ENCODE peak calls at places on chromosomes 3 and 15, in five cellular contexts. T is neural crest cell, K is GM06990, E is uterus, L is fibroblast of lung. P is an unnamed sample.

GRCh38 chr3:142724682-142725351 is 983 bp downstream of the TRPC1 start:
- DNase-seq in K (no peak), L (no peak), E (peak; percentile 44), T (no peak), P (peak; percentile 39)

GRCh38 chr3:48232734-48233133 is 8.2 kb upstream of the ZNF589 start:
- DNase-seq in L (peak; percentile 63), T (peak; percentile 71), E (peak; percentile 66), K (peak; percentile 48), P (peak; percentile 53)

GRCh38 chr15:60079210-60079609 is 75.1 kb downstream of the FOXB1 start:
- DNase-seq in K (peak; percentile 1), L (no peak), T (no peak), E (no peak), P (no peak)

GRCh38 chr3:66140106-66140505 is 80.7 kb upstream of the SLC25A26 start:
- DNase-seq in E (no peak), L (no peak), T (no peak), K (no peak), P (no peak)

GRCh38 chr3:172315401-172316091 is 132.7 kb downstream of the GHSR start:
- DNase-seq in L (peak; percentile 88), T (no peak), E (peak; percentile 90), K (no peak), P (peak; percentile 18)

GRCh38 chr15:70504305-70504951 is 258.9 kb downstream of the UACA start:
- DNase-seq in L (peak; percentile 63), T (peak; percentile 30), K (peak; percentile 73), E (peak; percentile 41), P (peak; percentile 69)

GRCh38 chr3:143464850-143465249 is 345.3 kb downstream of the CHST2 start:
- DNase-seq in K (peak; percentile 40), T (no peak), L (peak; percentile 20), E (no peak), P (no peak)

GRCh38 chr3:171189394-171189793 is 162.9 kb upstream of the SLC2A2 start:
- DNase-seq in K (peak; percentile 47), E (no peak), T (no peak), L (no peak), P (peak; percentile 14)

GRCh38 chr3:161266731-161267150 is 45.6 kb downstream of the NMD3 start:
- DNase-seq in L (peak; percentile 76), E (no peak), K (no peak), T (no peak), P (no peak)

GRCh38 chr3:126921425-126921824 is 61.5 kb upstream of the PLXNA1 start:
- DNase-seq in L (no peak), T (no peak), E (no peak), K (no peak), P (no peak)

GRCh38 chr3:147191795-147192385 is 214.5 kb downstream of the ZIC4 start:
- DNase-seq in L (peak; percentile 84), K (no peak), T (peak; percentile 56), E (no peak), P (no peak)

GRCh38 chr15:64865998-64866520 is 24.3 kb downstream of the PLEKHO2 start:
- DNase-seq in K (no peak), L (peak; percentile 97), E (no peak), T (no peak), P (no peak)

GRCh38 chr3:183491923-183492848 is 63.3 kb downstream of the KLHL6 start:
- DNase-seq in K (no peak), E (no peak), L (no peak), T (no peak), P (no peak)

GRCh38 chr15:37058316-37058985 is 41.9 kb downstream of the MEIS2 start:
- DNase-seq in E (no peak), K (no peak), T (no peak), L (no peak), P (no peak)

GRCh38 chr3:4234894-4235293 is 68.3 kb upstream of the SETMAR start:
- DNase-seq in K (no peak), E (no peak), L (no peak), T (no peak), P (no peak)

GRCh38 chr3:21405671-21406667 is 345.0 kb downstream of the ZNF385D start:
- DNase-seq in K (no peak), E (no peak), T (no peak), L (no peak), P (no peak)

GRCh38 chr15:101354891-101355623 is 60.0 kb upstream of the SNRPA1 start:
- DNase-seq in L (no peak), K (no peak), T (no peak), E (no peak), P (no peak)

GRCh38 chr3:161366067-161366466 is 5.2 kb downstream of the SPTSSB start:
- DNase-seq in T (no peak), E (no peak), K (no peak), L (no peak), P (no peak)

GRCh38 chr15:100768501-100768931 is 111.1 kb upstream of the ALDH1A3 start:
- DNase-seq in E (no peak), K (no peak), T (no peak), L (no peak), P (peak; percentile 12)

GRCh38 chr3:136979684-136980083 is 21.9 kb downstream of the IL20RB start:
- DNase-seq in L (peak; percentile 30), T (no peak), E (no peak), K (no peak), P (no peak)

GRCh38 chr3:123750659-123751420 is 133.3 kb downstream of the MYLK start:
- DNase-seq in T (no peak), E (no peak), L (peak; percentile 95), K (no peak), P (no peak)

GRCh38 chr3:163914567-163914966 is 1163.7 kb downstream of the SI start:
- DNase-seq in L (no peak), K (no peak), E (no peak), T (no peak), P (no peak)

GRCh38 chr3:86178095-86178494 is 812.9 kb downstream of the VGLL3 start:
- DNase-seq in K (no peak), L (no peak), E (no peak), T (no peak), P (no peak)

GRCh38 chr3:188299713-188300112 is 145.8 kb downstream of the LPP start:
- DNase-seq in E (no peak), L (no peak), K (no peak), T (no peak), P (no peak)

GRCh38 chr15:66167854-66168253 is 85.7 kb downstream of the MEGF11 start:
- DNase-seq in L (no peak), K (no peak), E (no peak), T (no peak), P (no peak)

GRCh38 chr3:167188592-167188991 is 191.5 kb downstream of the ZBBX start:
- DNase-seq in K (no peak), L (no peak), E (no peak), T (no peak), P (no peak)

GRCh38 chr3:31105438-31106077 is 211.1 kb upstream of the GADL1 start:
- DNase-seq in E (no peak), T (no peak), K (no peak), L (peak; percentile 93), P (no peak)

GRCh38 chr15:93917181-93917580 is 314.2 kb upstream of the MCTP2 start:
- DNase-seq in E (no peak), K (no peak), T (no peak), L (no peak), P (no peak)

GRCh38 chr3:38648659-38649499 is 608 bp downstream of the SCN5A start:
- DNase-seq in T (no peak), E (no peak), K (no peak), L (no peak), P (peak; percentile 17)

GRCh38 chr3:12926660-12927059 is 85.3 kb upstream of the RPL32 start:
- DNase-seq in L (no peak), K (no peak), T (no peak), E (no peak), P (no peak)

GRCh38 chr3:43338295-43338694 is 52.0 kb downstream of the SNRK start:
- DNase-seq in E (no peak), K (no peak), L (peak; percentile 33), T (no peak), P (no peak)

GRCh38 chr15:98769867-98770266 is 121.5 kb downstream of the IGF1R start:
- DNase-seq in K (no peak), E (no peak), L (no peak), T (no peak), P (no peak)

GRCh38 chr3:171875923-171876412 is 32.8 kb downstream of the TMEM212 start:
- DNase-seq in L (no peak), K (no peak), T (no peak), E (peak; percentile 34), P (no peak)

GRCh38 chr3:196632033-196632751 is 7.3 kb upstream of the NRROS start:
- DNase-seq in T (peak; percentile 83), K (peak; percentile 93), E (peak; percentile 67), L (peak; percentile 50), P (peak; percentile 85)
- TF ChIP-seq CTCF in T (no peak), K (peak; percentile 66), E (peak; percentile 30), L (no peak), P (peak; percentile 53)

GRCh38 chr15:85691350-85692240 is 103.1 kb downstream of the KLHL25 start:
- DNase-seq in K (peak; percentile 71), L (no peak), T (no peak), E (no peak), P (no peak)

GRCh38 chr15:85689729-85690128 is 105.0 kb downstream of the KLHL25 start:
- DNase-seq in T (peak; percentile 11), K (peak; percentile 73), L (peak; percentile 73), E (peak; percentile 41), P (peak; percentile 42)

GRCh38 chr15:85690546-85691226 is 104.0 kb downstream of the KLHL25 start:
- DNase-seq in L (no peak), T (no peak), E (no peak), K (no peak), P (peak; percentile 51)

GRCh38 chr15:85687329-85687728 is 107.4 kb downstream of the KLHL25 start:
- DNase-seq in E (no peak), L (no peak), T (no peak), K (no peak), P (no peak)

DNA sequence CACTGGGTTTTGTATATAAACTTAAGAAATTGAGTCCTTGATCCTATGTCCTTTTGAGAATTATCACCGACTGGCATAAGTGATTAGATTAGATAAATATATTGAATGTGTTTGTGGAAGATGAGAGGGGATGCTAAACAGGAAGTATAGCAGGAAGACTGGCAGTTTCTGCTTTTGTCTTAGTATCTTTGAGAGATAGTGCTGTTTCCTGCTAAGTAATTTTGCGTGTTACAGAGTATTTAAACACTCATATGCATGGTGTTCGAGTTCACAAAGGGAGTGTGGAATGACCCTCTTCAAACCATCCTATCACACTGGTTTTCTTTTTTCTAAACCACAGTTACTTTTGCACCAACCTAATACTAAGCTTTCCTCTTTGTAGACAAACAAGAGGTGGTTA is 106.0 kb downstream of the KLHL25 start:
- DNase-seq in L (no peak), T (no peak), E (no peak), K (no peak), P (no peak)
- TF ChIP-seq CTCF in L (no peak), T (no peak), E (no peak), K (no peak), P (no peak)

DNA sequence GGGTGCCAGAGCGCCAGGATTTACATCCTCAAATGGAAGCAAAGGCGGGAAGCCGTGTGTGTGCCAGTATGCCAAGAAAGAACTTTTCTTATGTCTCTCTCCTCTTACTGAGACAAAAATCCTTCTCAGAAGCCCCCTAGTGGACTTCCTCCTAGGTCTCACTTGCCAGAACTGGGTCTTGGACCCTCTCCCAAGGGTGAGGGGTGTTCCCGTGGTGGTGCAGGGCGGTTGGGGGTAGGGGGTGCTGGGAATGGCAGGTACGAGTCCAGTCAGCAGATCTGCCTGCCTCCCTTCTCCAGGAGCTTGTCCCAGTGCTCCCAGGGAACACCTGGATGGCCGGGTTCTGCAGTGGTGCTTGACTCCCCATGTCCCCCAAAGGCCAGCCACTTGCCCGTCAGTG is 52.0 kb downstream of the CORO2B start:
- DNase-seq in T (no peak), E (no peak), L (no peak), K (no peak), P (no peak)
- TF ChIP-seq CTCF in T (no peak), E (no peak), L (no peak), K (no peak), P (no peak)

GRCh38 chr3:7285502-7285901 is 424.6 kb downstream of the GRM7 start:
- DNase-seq in E (no peak), L (peak; percentile 37), K (no peak), T (no peak), P (no peak)
- TF ChIP-seq CTCF in E (no peak), L (no peak), K (peak; percentile 14), T (no peak), P (no peak)

P was measured in GM10248.